ENCODE peak calls at places on chromosomes 12 and 14, in five cellular contexts. One of them, this sample, is unnamed.

GRCh38 chr14:64728856-64729255 is 24.6 kb downstream of the PLEKHG3 start:
- DNase-seq in ovary: no peak
- DNase-seq in B cell: no peak
- DNase-seq in coronary artery: no peak
- DNase-seq in fibroblast of mammary gland: no peak
- DNase-seq in this sample: no peak

GRCh38 chr12:14099994-14100393 is 118.6 kb upstream of the GRIN2B start:
- DNase-seq in ovary: no peak
- DNase-seq in B cell: no peak
- DNase-seq in coronary artery: no peak
- DNase-seq in fibroblast of mammary gland: no peak
- DNase-seq in this sample: no peak

GRCh38 chr14:62064741-62065323 is 302.6 kb downstream of the SNAPC1 start:
- DNase-seq in ovary: no peak
- DNase-seq in B cell: no peak
- DNase-seq in coronary artery: no peak
- DNase-seq in fibroblast of mammary gland: no peak
- DNase-seq in this sample: no peak

GRCh38 chr14:104705340-104706047 is 16.1 kb downstream of the INF2 start:
- DNase-seq in ovary: no peak
- DNase-seq in B cell: no peak
- DNase-seq in coronary artery: no peak
- DNase-seq in fibroblast of mammary gland: peak; percentile 43
- DNase-seq in this sample: no peak

GRCh38 chr12:64522316-64522715 is 70.4 kb downstream of the TBK1 start:
- DNase-seq in ovary: no peak
- DNase-seq in B cell: no peak
- DNase-seq in coronary artery: no peak
- DNase-seq in fibroblast of mammary gland: peak; percentile 76
- DNase-seq in this sample: no peak

GRCh38 chr12:43267782-43268181 is 284.2 kb downstream of the ADAMTS20 start:
- DNase-seq in ovary: no peak
- DNase-seq in B cell: no peak
- DNase-seq in coronary artery: no peak
- DNase-seq in fibroblast of mammary gland: no peak
- DNase-seq in this sample: no peak

GRCh38 chr12:112191201-112191600 is 65.8 kb downstream of the TRAFD1 start:
- DNase-seq in ovary: no peak
- DNase-seq in B cell: no peak
- DNase-seq in coronary artery: no peak
- DNase-seq in fibroblast of mammary gland: no peak
- DNase-seq in this sample: no peak

GRCh38 chr12:51371295-51371953 is 19.8 kb downstream of the GALNT6 start:
- DNase-seq in ovary: peak; percentile 73
- DNase-seq in B cell: no peak
- DNase-seq in coronary artery: peak; percentile 84
- DNase-seq in fibroblast of mammary gland: peak; percentile 97
- DNase-seq in this sample: peak; percentile 59

GRCh38 chr12:45703942-45704341 is 25.6 kb upstream of the ARID2 start:
- DNase-seq in ovary: no peak
- DNase-seq in B cell: no peak
- DNase-seq in coronary artery: no peak
- DNase-seq in fibroblast of mammary gland: peak; percentile 55
- DNase-seq in this sample: no peak

GRCh38 chr12:124028560-124028935 is 55.5 kb downstream of the ZNF664 start:
- DNase-seq in ovary: no peak
- DNase-seq in B cell: no peak
- DNase-seq in coronary artery: no peak
- DNase-seq in fibroblast of mammary gland: no peak
- DNase-seq in this sample: no peak

GRCh38 chr14:71166434-71166833 is 259.2 kb downstream of the PCNX1 start:
- DNase-seq in ovary: no peak
- DNase-seq in B cell: no peak
- DNase-seq in coronary artery: no peak
- DNase-seq in fibroblast of mammary gland: peak; percentile 68
- DNase-seq in this sample: peak; percentile 72

GRCh38 chr12:51171884-51172514 is 936 bp downstream of the TFCP2 start:
- DNase-seq in ovary: no peak
- DNase-seq in B cell: no peak
- DNase-seq in coronary artery: no peak
- DNase-seq in fibroblast of mammary gland: peak; percentile 49
- DNase-seq in this sample: peak; percentile 48

GRCh38 chr14:71645656-71646055 is 286.6 kb upstream of the RGS6 start:
- DNase-seq in ovary: no peak
- DNase-seq in B cell: no peak
- DNase-seq in coronary artery: no peak
- DNase-seq in fibroblast of mammary gland: peak; percentile 87
- DNase-seq in this sample: no peak

GRCh38 chr12:66947119-66947518 is 268.2 kb upstream of the GRIP1 start:
- DNase-seq in ovary: no peak
- DNase-seq in B cell: no peak
- DNase-seq in coronary artery: no peak
- DNase-seq in fibroblast of mammary gland: no peak
- DNase-seq in this sample: no peak

GRCh38 chr12:69440886-69441285 is 29.3 kb upstream of the FRS2 start:
- DNase-seq in ovary: no peak
- DNase-seq in B cell: no peak
- DNase-seq in coronary artery: no peak
- DNase-seq in fibroblast of mammary gland: no peak
- DNase-seq in this sample: no peak

GRCh38 chr12:1250641-1251040 is 259.6 kb downstream of the ERC1 start:
- DNase-seq in ovary: no peak
- DNase-seq in B cell: no peak
- DNase-seq in coronary artery: no peak
- DNase-seq in fibroblast of mammary gland: no peak
- DNase-seq in this sample: no peak

GRCh38 chr12:87679262-87679661 is 349.9 kb downstream of the C12orf50 start:
- DNase-seq in ovary: no peak
- DNase-seq in B cell: no peak
- DNase-seq in coronary artery: no peak
- DNase-seq in fibroblast of mammary gland: peak; percentile 37
- DNase-seq in this sample: no peak

GRCh38 chr12:57522887-57523705 is 472 bp downstream of the MBD6 start:
- DNase-seq in ovary: peak; percentile 77
- DNase-seq in B cell: peak; percentile 58
- DNase-seq in coronary artery: peak; percentile 86
- DNase-seq in fibroblast of mammary gland: no peak
- DNase-seq in this sample: peak; percentile 57

GRCh38 chr12:49448858-49449257 is 81.6 kb downstream of the SPATS2 start:
- DNase-seq in ovary: no peak
- DNase-seq in B cell: no peak
- DNase-seq in coronary artery: no peak
- DNase-seq in fibroblast of mammary gland: no peak
- DNase-seq in this sample: no peak

GRCh38 chr12:125331342-125332052 is 266.3 kb downstream of the AACS start:
- DNase-seq in ovary: no peak
- DNase-seq in B cell: no peak
- DNase-seq in coronary artery: peak; percentile 57
- DNase-seq in fibroblast of mammary gland: no peak
- DNase-seq in this sample: peak; percentile 65

GRCh38 chr12:57126561-57126960 is 1.7 kb upstream of the LRP1 start:
- DNase-seq in ovary: no peak
- DNase-seq in B cell: no peak
- DNase-seq in coronary artery: no peak
- DNase-seq in fibroblast of mammary gland: no peak
- DNase-seq in this sample: no peak

GRCh38 chr12:96218989-96219678 is 25.0 kb downstream of the ELK3 start:
- DNase-seq in ovary: no peak
- DNase-seq in B cell: no peak
- DNase-seq in coronary artery: peak; percentile 43
- DNase-seq in fibroblast of mammary gland: no peak
- DNase-seq in this sample: no peak

GRCh38 chr14:68908860-68909259 is 70.2 kb downstream of the ACTN1 start:
- DNase-seq in ovary: no peak
- DNase-seq in B cell: no peak
- DNase-seq in coronary artery: no peak
- DNase-seq in fibroblast of mammary gland: no peak
- DNase-seq in this sample: no peak

GRCh38 chr12:67501362-67501761 is 147.2 kb upstream of the DYRK2 start:
- DNase-seq in ovary: no peak
- DNase-seq in B cell: no peak
- DNase-seq in coronary artery: no peak
- DNase-seq in fibroblast of mammary gland: no peak
- DNase-seq in this sample: no peak

GRCh38 chr12:14854586-14855163 is 11.3 kb upstream of the ART4 start:
- DNase-seq in ovary: no peak
- DNase-seq in B cell: no peak
- DNase-seq in coronary artery: no peak
- DNase-seq in fibroblast of mammary gland: peak; percentile 74
- DNase-seq in this sample: no peak

GRCh38 chr14:41925409-41925808 is 318.7 kb downstream of the LRFN5 start:
- DNase-seq in ovary: no peak
- DNase-seq in B cell: no peak
- DNase-seq in coronary artery: no peak
- DNase-seq in fibroblast of mammary gland: peak; percentile 31
- DNase-seq in this sample: peak; percentile 19

GRCh38 chr14:74325446-74325845 is 22.7 kb upstream of the ABCD4 start:
- DNase-seq in ovary: no peak
- DNase-seq in B cell: no peak
- DNase-seq in coronary artery: no peak
- DNase-seq in fibroblast of mammary gland: no peak
- DNase-seq in this sample: no peak

GRCh38 chr14:74326369-74327152 is 21.7 kb upstream of the VRTN start:
- DNase-seq in ovary: no peak
- DNase-seq in B cell: no peak
- DNase-seq in coronary artery: no peak
- DNase-seq in fibroblast of mammary gland: no peak
- DNase-seq in this sample: no peak

GRCh38 chr14:74324945-74325361 is 22.2 kb upstream of the ABCD4 start:
- DNase-seq in ovary: no peak
- DNase-seq in B cell: no peak
- DNase-seq in coronary artery: no peak
- DNase-seq in fibroblast of mammary gland: peak; percentile 53
- DNase-seq in this sample: no peak
- TF ChIP-seq CTCF in ovary: no peak
- TF ChIP-seq CTCF in B cell: peak; percentile 71
- TF ChIP-seq CTCF in coronary artery: no peak
- TF ChIP-seq CTCF in fibroblast of mammary gland: peak; percentile 75
- TF ChIP-seq CTCF in this sample: no peak

GRCh38 chr12:47868552-47869031 is 36.2 kb downstream of the VDR start:
- DNase-seq in ovary: no peak
- DNase-seq in B cell: no peak
- DNase-seq in coronary artery: no peak
- DNase-seq in fibroblast of mammary gland: no peak
- DNase-seq in this sample: no peak

GRCh38 chr12:47868041-47868440 is 36.8 kb downstream of the VDR start:
- DNase-seq in ovary: no peak
- DNase-seq in B cell: no peak
- DNase-seq in coronary artery: no peak
- DNase-seq in fibroblast of mammary gland: peak; percentile 35
- DNase-seq in this sample: no peak

GRCh38 chr12:47874316-47874715 is 30.5 kb downstream of the VDR start:
- DNase-seq in ovary: no peak
- DNase-seq in B cell: no peak
- DNase-seq in coronary artery: no peak
- DNase-seq in fibroblast of mammary gland: no peak
- DNase-seq in this sample: no peak

GRCh38 chr12:47867496-47867941 is 37.3 kb downstream of the VDR start:
- DNase-seq in ovary: no peak
- DNase-seq in B cell: no peak
- DNase-seq in coronary artery: no peak
- DNase-seq in fibroblast of mammary gland: peak; percentile 96
- DNase-seq in this sample: no peak

GRCh38 chr12:47870175-47870781 is 34.5 kb downstream of the VDR start:
- DNase-seq in ovary: no peak
- DNase-seq in B cell: no peak
- DNase-seq in coronary artery: no peak
- DNase-seq in fibroblast of mammary gland: peak; percentile 39
- DNase-seq in this sample: peak; percentile 48
- TF ChIP-seq CTCF in ovary: no peak
- TF ChIP-seq CTCF in B cell: peak; percentile 20
- TF ChIP-seq CTCF in coronary artery: no peak
- TF ChIP-seq CTCF in fibroblast of mammary gland: peak; percentile 55
- TF ChIP-seq CTCF in this sample: no peak

GRCh38 chr14:66008631-66009030 is 477.5 kb upstream of the CCDC196 start:
- DNase-seq in ovary: no peak
- DNase-seq in B cell: no peak
- DNase-seq in coronary artery: no peak
- DNase-seq in fibroblast of mammary gland: no peak
- DNase-seq in this sample: no peak
- TF ChIP-seq CTCF in ovary: no peak
- TF ChIP-seq CTCF in B cell: no peak
- TF ChIP-seq CTCF in coronary artery: no peak
- TF ChIP-seq CTCF in fibroblast of mammary gland: no peak
- TF ChIP-seq CTCF in this sample: no peak

GRCh38 chr14:98133806-98134205 is 1138.2 kb downstream of the BCL11B start:
- DNase-seq in ovary: no peak
- DNase-seq in B cell: no peak
- DNase-seq in coronary artery: no peak
- DNase-seq in fibroblast of mammary gland: peak; percentile 4
- DNase-seq in this sample: no peak

GRCh38 chr14:98136420-98136819 is 1135.6 kb downstream of the BCL11B start:
- DNase-seq in ovary: no peak
- DNase-seq in B cell: no peak
- DNase-seq in coronary artery: no peak
- DNase-seq in fibroblast of mammary gland: no peak
- DNase-seq in this sample: no peak

GRCh38 chr14:98136019-98136418 is 1136.0 kb downstream of the BCL11B start:
- DNase-seq in ovary: no peak
- DNase-seq in B cell: no peak
- DNase-seq in coronary artery: no peak
- DNase-seq in fibroblast of mammary gland: no peak
- DNase-seq in this sample: no peak

GRCh38 chr14:98131406-98131805 is 1140.6 kb downstream of the BCL11B start:
- DNase-seq in ovary: no peak
- DNase-seq in B cell: no peak
- DNase-seq in coronary artery: no peak
- DNase-seq in fibroblast of mammary gland: no peak
- DNase-seq in this sample: no peak

GRCh38 chr14:98130691-98131090 is 1141.3 kb downstream of the BCL11B start:
- DNase-seq in ovary: no peak
- DNase-seq in B cell: no peak
- DNase-seq in coronary artery: no peak
- DNase-seq in fibroblast of mammary gland: no peak
- DNase-seq in this sample: no peak
- TF ChIP-seq CTCF in ovary: no peak
- TF ChIP-seq CTCF in B cell: no peak
- TF ChIP-seq CTCF in coronary artery: no peak
- TF ChIP-seq CTCF in fibroblast of mammary gland: no peak
- TF ChIP-seq CTCF in this sample: no peak

DNA sequence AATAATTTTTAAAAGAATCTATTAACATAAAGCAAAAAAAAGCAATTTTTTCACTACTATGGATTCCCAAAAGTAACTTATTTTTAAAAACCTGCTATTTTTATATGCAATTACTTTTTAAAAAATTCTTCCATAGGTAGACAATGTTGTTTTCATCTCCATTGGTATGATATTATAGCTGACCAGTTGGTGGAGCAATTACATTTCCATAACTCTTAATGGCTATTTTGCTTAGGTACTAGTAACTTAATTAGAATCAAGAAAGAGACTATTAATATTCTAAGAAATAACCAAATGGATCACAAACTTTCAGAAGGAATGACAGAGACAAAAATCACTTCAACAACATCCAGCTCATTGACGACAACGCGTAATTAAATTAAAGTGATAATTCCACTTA is 64.7 kb upstream of the PTCSC3 start:
- DNase-seq in ovary: no peak
- DNase-seq in B cell: no peak
- DNase-seq in coronary artery: no peak
- DNase-seq in fibroblast of mammary gland: peak; percentile 7
- DNase-seq in this sample: no peak
- TF ChIP-seq CTCF in ovary: no peak
- TF ChIP-seq CTCF in B cell: no peak
- TF ChIP-seq CTCF in coronary artery: no peak
- TF ChIP-seq CTCF in fibroblast of mammary gland: peak; percentile 12
- TF ChIP-seq CTCF in this sample: no peak

GRCh38 chr12:127531561-127531960 is 735.4 kb upstream of the TMEM132C start:
- DNase-seq in ovary: no peak
- DNase-seq in B cell: no peak
- DNase-seq in coronary artery: no peak
- DNase-seq in fibroblast of mammary gland: no peak
- DNase-seq in this sample: no peak
- TF ChIP-seq CTCF in ovary: no peak
- TF ChIP-seq CTCF in B cell: no peak
- TF ChIP-seq CTCF in coronary artery: no peak
- TF ChIP-seq CTCF in fibroblast of mammary gland: no peak
- TF ChIP-seq CTCF in this sample: no peak